ENCODE peak calls at places on chromosomes 16 and 17, in four cellular contexts. O is SK-N-SH, N is GM12878, K is HepG2. H is an unnamed sample.
A peak's percentile ranks its signal among the peaks of the same experiment; 100 is the strongest.

GRCh38 chr17:39461911-39462641 is 790 bp downstream of the CDK12 start:
- DNase-seq in O (peak; percentile 84), N (peak; percentile 32), K (peak; percentile 36), H (peak; percentile 81)

GRCh38 chr17:77425791-77426641 is 285.2 kb downstream of the SEC14L1 start:
- DNase-seq in O (peak; percentile 54), N (no peak), K (no peak), H (peak; percentile 88)

GRCh38 chr17:44587339-44587738 is 30.1 kb downstream of the FZD2 start:
- DNase-seq in O (peak; percentile 33), N (no peak), K (peak; percentile 43), H (peak; percentile 66)

GRCh38 chr17:7354262-7354781 is 634 bp upstream of the TMEM95 start:
- DNase-seq in O (no peak), N (no peak), K (no peak), H (no peak)

GRCh38 chr17:77141846-77142449 is 1.2 kb downstream of the SEC14L1 start:
- DNase-seq in O (no peak), N (no peak), K (no peak), H (no peak)

GRCh38 chr16:12876778-12877177 is 24.6 kb upstream of the SHISA9 start:
- DNase-seq in O (no peak), N (no peak), K (no peak), H (no peak)

GRCh38 chr17:72192409-72193192 is 71.8 kb downstream of the SOX9 start:
- DNase-seq in O (no peak), N (no peak), K (no peak), H (no peak)

GRCh38 chr17:9696279-9697044 is 51.1 kb downstream of the USP43 start:
- DNase-seq in O (no peak), N (no peak), K (no peak), H (no peak)

GRCh38 chr17:57889892-57890856 is 40.3 kb upstream of the MRPS23 start:
- DNase-seq in O (peak; percentile 66), N (no peak), K (no peak), H (no peak)

GRCh38 chr17:49519781-49520180 is 24.7 kb downstream of the NGFR start:
- DNase-seq in O (peak; percentile 88), N (no peak), K (no peak), H (no peak)

GRCh38 chr16:15610369-15610871 is 32.5 kb downstream of the MARF1 start:
- DNase-seq in O (no peak), N (no peak), K (peak; percentile 89), H (no peak)

GRCh38 chr16:87678618-87679017 is 76.3 kb downstream of the JPH3 start:
- DNase-seq in O (no peak), N (no peak), K (peak; percentile 39), H (no peak)

GRCh38 chr17:6506679-6507231 is 49.6 kb downstream of the PITPNM3 start:
- DNase-seq in O (no peak), N (no peak), K (no peak), H (no peak)

GRCh38 chr16:74991593-74992403 is 6.9 kb upstream of the WDR59 start:
- DNase-seq in O (peak; percentile 32), N (no peak), K (peak; percentile 100), H (peak; percentile 67)

GRCh38 chr16:75087040-75087979 is 29.3 kb downstream of the LDHD start:
- DNase-seq in O (peak; percentile 36), N (no peak), K (peak; percentile 60), H (peak; percentile 45)

GRCh38 chr16:67227567-67227921 is 614 bp downstream of the TMEM208 start:
- DNase-seq in O (no peak), N (no peak), K (no peak), H (no peak)

GRCh38 chr16:11742041-11742535 is 569 bp downstream of the TXNDC11 start:
- DNase-seq in O (no peak), N (no peak), K (peak; percentile 32), H (peak; percentile 72)

GRCh38 chr17:7060165-7060890 is 16.4 kb upstream of the SLC16A11 start:
- DNase-seq in O (no peak), N (no peak), K (peak; percentile 59), H (peak; percentile 68)

GRCh38 chr17:79905832-79906231 is 66.6 kb upstream of the CBX4 start:
- DNase-seq in O (peak; percentile 41), N (no peak), K (peak; percentile 95), H (peak; percentile 63)

GRCh38 chr16:57045694-57046381 is 46.5 kb upstream of the CPNE2 start:
- DNase-seq in O (peak; percentile 64), N (peak; percentile 55), K (peak; percentile 71), H (peak; percentile 59)

GRCh38 chr16:24700549-24701392 is 28.7 kb upstream of the TNRC6A start:
- DNase-seq in O (peak; percentile 28), N (no peak), K (peak; percentile 60), H (peak; percentile 29)

GRCh38 chr17:82734987-82735866 is at the start of gene FN3K:
- DNase-seq in O (peak; percentile 97), N (no peak), K (peak; percentile 48), H (peak; percentile 84)

GRCh38 chr17:77352996-77353395 is 212.2 kb downstream of the SEC14L1 start:
- DNase-seq in O (no peak), N (no peak), K (no peak), H (no peak)

GRCh38 chr16:2686912-2687507 is 4.7 kb downstream of the KCTD5 start:
- DNase-seq in O (no peak), N (peak; percentile 34), K (no peak), H (peak; percentile 44)

GRCh38 chr17:73227379-73227778 is 34.3 kb downstream of the CPSF4L start:
- DNase-seq in O (no peak), N (no peak), K (no peak), H (no peak)

GRCh38 chr17:73227944-73228343 is 33.7 kb downstream of the CPSF4L start:
- DNase-seq in O (no peak), N (no peak), K (no peak), H (no peak)

GRCh38 chr17:73230088-73230487 is 31.6 kb downstream of the CPSF4L start:
- DNase-seq in O (no peak), N (no peak), K (no peak), H (no peak)

GRCh38 chr17:73226556-73227172 is 33.8 kb downstream of the COG1 start:
- DNase-seq in O (no peak), N (no peak), K (peak; percentile 18), H (no peak)

DNA sequence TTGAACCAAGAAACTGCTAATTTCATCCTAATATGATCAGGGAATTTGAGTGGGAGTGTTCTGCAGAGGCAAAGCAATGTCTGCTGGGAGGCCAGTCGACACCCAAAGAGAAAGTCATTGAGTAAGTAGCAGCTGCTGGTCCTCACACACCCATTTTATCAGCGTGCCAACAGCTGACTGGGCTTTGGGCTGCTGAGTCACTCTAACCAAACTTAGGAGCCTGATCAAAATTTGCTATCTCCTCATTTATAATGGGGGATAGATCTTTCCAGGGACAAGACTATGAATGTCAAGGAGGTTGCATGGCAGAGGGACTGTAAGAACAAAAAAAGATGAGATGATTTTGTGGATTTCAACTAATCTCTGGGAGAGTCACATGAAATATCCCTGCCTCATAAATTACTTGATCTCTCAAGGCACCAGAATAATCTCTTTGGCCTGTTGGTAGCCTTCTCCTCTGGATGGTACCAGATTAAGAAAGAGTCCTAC is 32.9 kb downstream of the CPSF4L start:
- DNase-seq in O (no peak), N (no peak), K (peak; percentile 63), H (peak; percentile 85)
- TF ChIP-seq NFIC in O (peak; percentile 57), N (no peak), K (no peak), H (peak; percentile 43)

DNA sequence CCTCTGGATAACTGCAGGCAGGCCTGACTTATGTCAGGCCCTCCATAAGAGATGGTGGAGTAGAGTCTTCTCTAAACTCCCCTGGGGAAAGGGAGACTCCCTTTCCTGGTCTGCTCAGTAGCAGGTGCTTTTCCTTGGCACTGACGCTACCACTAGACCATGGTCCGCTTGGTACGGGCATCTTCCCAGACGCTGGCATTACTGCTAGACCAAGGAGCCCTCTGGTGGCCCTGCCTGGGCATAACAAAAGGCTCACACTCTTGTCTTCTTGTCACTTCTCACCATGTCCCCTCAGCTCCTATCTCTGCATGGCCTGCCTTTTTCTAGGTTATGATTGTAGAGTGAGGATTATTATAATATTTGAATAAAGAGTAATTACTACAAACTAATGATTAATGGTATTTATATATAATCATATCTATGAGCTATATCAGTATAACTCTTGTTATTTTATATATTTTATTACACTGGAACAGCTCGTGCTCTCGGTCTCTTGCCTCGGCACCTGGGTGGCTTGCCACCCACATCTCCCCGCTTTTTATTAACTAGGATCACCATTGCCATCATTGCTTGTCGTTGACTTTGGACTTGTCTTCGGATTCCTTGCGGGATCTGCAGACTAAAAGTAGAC is 59.8 kb upstream of the ARL4D start:
- DNase-seq in O (no peak), N (no peak), K (peak; percentile 51), H (no peak)
- TF ChIP-seq NFIC in O (no peak), N (no peak), K (no peak), H (no peak)

GRCh38 chr17:78748730-78749317 is 33.2 kb downstream of the CYTH1 start:
- DNase-seq in O (no peak), N (peak; percentile 74), K (peak; percentile 83), H (no peak)
- TF ChIP-seq NFIC in O (no peak), N (no peak), K (no peak), H (no peak)

DNA sequence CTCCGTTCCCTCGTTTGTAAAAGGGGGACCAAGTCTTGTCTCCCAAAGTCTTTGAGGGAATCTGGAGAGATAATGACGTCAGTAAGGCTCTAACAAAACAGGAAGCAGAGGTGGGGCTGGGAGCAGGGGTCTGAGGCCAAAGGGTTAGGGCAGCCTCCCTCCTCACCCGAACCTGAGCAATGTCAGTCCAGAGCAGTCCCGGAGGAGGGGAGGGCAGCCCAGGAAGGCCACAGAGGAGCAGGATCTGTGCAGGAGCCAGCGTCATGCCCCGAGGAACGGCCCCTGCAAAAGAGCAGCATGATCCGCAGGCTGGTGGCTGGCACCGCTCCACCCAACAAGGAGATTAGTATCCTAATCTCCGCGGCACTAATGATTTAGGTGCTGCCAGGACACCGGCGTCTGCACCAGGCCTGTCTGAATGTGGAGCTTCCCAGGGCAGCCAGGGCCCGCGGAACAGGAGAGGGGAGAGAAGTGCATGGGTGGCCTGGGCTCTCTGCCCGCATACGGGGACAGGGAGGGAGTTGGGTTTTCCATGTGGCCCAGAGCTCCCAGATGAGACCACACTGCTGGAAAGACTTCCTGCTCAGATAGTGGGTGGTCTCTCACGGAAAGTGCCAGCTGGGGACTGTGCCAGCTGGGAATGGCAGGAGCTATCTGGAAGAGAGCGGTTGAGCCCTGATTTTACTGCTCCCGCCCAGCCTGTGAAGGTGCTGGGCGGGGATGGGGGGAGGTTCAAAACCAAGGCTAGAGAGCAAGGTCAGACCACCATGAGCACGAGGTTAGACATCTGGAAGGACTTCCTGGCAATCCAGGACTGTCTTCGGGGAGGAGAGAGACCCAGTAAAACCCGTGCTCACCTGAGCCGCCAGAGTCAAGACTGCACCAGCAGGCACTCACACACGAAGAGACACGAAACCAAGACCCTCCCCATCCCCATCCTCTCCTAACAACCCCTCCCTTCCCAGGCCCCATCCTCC is 11.0 kb upstream of the KRT17 start:
- DNase-seq in O (peak; percentile 90), N (no peak), K (no peak), H (no peak)
- TF ChIP-seq NFIC in O (no peak), N (no peak), K (no peak), H (no peak)

DNA sequence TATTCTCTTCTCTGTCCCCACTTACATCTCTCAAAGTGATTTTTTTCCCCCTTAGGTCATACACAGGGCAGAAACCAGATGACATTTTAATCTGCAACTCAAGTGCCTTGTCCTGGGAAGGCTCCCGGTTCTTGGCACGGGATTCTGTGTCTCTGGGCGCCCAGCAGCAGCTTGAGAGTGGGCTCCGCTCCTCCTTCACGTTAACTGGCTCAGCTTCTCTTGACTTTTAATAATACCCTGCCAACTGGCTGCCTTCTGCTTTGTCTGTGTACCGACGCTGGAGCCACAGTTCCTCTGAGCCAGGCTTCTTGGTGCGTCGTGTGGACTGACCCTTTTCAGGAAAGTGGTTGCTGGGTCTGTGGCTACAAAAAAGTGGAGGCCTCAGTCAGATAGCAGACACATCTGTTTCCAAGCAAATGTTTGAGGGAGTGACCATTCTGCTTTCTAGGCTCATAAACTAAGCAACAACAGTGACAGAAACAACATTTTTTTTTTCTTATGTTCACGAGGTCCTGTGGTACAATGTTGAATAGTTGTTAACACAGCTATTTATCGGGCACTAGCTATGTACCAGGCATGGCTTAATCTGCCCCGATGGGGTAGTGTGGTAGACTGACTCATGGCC is 64.9 kb downstream of the IRF8 start:
- DNase-seq in O (no peak), N (no peak), K (no peak), H (no peak)
- TF ChIP-seq NFIC in O (no peak), N (no peak), K (no peak), H (no peak)